ENCODE peak calls at places on chromosomes 11 and 22, in five cellular contexts. One of them, this sample, is unnamed.

GRCh38 chr11:77636738-77637344 is 753 bp downstream of the CLNS1A start:
- DNase-seq in esophagus muscularis mucosa: no peak
- DNase-seq in Panc1: no peak
- DNase-seq in tibial artery: no peak
- DNase-seq in IMR-90: no peak
- DNase-seq in this sample: no peak

GRCh38 chr11:117107701-117108590 is 9.7 kb upstream of the SIK3 start:
- DNase-seq in esophagus muscularis mucosa: no peak
- DNase-seq in tibial artery: no peak
- DNase-seq in IMR-90: peak; percentile 68
- DNase-seq in Panc1: no peak
- DNase-seq in this sample: no peak

GRCh38 chr11:69463181-69463891 is 18.1 kb upstream of the LINC01488 start:
- DNase-seq in Panc1: no peak
- DNase-seq in esophagus muscularis mucosa: no peak
- DNase-seq in IMR-90: peak; percentile 80
- DNase-seq in tibial artery: no peak
- DNase-seq in this sample: no peak

GRCh38 chr11:292211-293121 is 3.5 kb downstream of the PGGHG start:
- DNase-seq in IMR-90: no peak
- DNase-seq in tibial artery: peak; percentile 63
- DNase-seq in esophagus muscularis mucosa: no peak
- DNase-seq in Panc1: no peak
- DNase-seq in this sample: no peak

GRCh38 chr11:100918551-100919500 is 210.8 kb downstream of the PGR start:
- DNase-seq in Panc1: no peak
- DNase-seq in IMR-90: peak; percentile 43
- DNase-seq in esophagus muscularis mucosa: no peak
- DNase-seq in tibial artery: no peak
- DNase-seq in this sample: peak; percentile 45

GRCh38 chr22:27004434-27004833 is 347.0 kb downstream of the MIAT start:
- DNase-seq in IMR-90: no peak
- DNase-seq in esophagus muscularis mucosa: no peak
- DNase-seq in tibial artery: no peak
- DNase-seq in Panc1: no peak
- DNase-seq in this sample: no peak

GRCh38 chr11:119175493-119176077 is 7.1 kb downstream of the NLRX1 start:
- DNase-seq in Panc1: no peak
- DNase-seq in esophagus muscularis mucosa: no peak
- DNase-seq in IMR-90: peak; percentile 58
- DNase-seq in tibial artery: no peak
- DNase-seq in this sample: peak; percentile 33

GRCh38 chr22:27881404-27881803 is 37.7 kb downstream of the PITPNB start:
- DNase-seq in Panc1: no peak
- DNase-seq in esophagus muscularis mucosa: no peak
- DNase-seq in IMR-90: peak; percentile 62
- DNase-seq in tibial artery: peak; percentile 78
- DNase-seq in this sample: no peak

GRCh38 chr11:75339685-75340409 is 11.6 kb downstream of the ARRB1 start:
- DNase-seq in esophagus muscularis mucosa: no peak
- DNase-seq in tibial artery: no peak
- DNase-seq in Panc1: no peak
- DNase-seq in IMR-90: no peak
- DNase-seq in this sample: no peak

GRCh38 chr11:69049490-69049867 is 747 bp downstream of the TPCN2 start:
- DNase-seq in esophagus muscularis mucosa: no peak
- DNase-seq in tibial artery: no peak
- DNase-seq in IMR-90: no peak
- DNase-seq in Panc1: no peak
- DNase-seq in this sample: no peak

GRCh38 chr11:86191874-86192273 is 52.7 kb upstream of the EED start:
- DNase-seq in tibial artery: no peak
- DNase-seq in IMR-90: no peak
- DNase-seq in esophagus muscularis mucosa: no peak
- DNase-seq in Panc1: no peak
- DNase-seq in this sample: no peak

GRCh38 chr11:3796796-3797328 is 492 bp downstream of the NUP98 start:
- DNase-seq in IMR-90: no peak
- DNase-seq in tibial artery: no peak
- DNase-seq in Panc1: no peak
- DNase-seq in esophagus muscularis mucosa: no peak
- DNase-seq in this sample: peak; percentile 28

GRCh38 chr22:44085743-44086741 is 61.9 kb downstream of the PARVB start:
- DNase-seq in IMR-90: peak; percentile 53
- DNase-seq in Panc1: peak; percentile 42
- DNase-seq in tibial artery: no peak
- DNase-seq in esophagus muscularis mucosa: peak; percentile 94
- DNase-seq in this sample: peak; percentile 77

GRCh38 chr22:23749747-23750373 is 1.1 kb downstream of the ZNF70 start:
- DNase-seq in IMR-90: no peak
- DNase-seq in esophagus muscularis mucosa: no peak
- DNase-seq in tibial artery: no peak
- DNase-seq in Panc1: no peak
- DNase-seq in this sample: no peak

GRCh38 chr11:294795-295194 is 4.5 kb downstream of the IFITM5 start:
- DNase-seq in Panc1: no peak
- DNase-seq in IMR-90: no peak
- DNase-seq in tibial artery: peak; percentile 66
- DNase-seq in esophagus muscularis mucosa: no peak
- DNase-seq in this sample: no peak

GRCh38 chr22:46906326-46907045 is 144.0 kb downstream of the TBC1D22A start:
- DNase-seq in IMR-90: no peak
- DNase-seq in esophagus muscularis mucosa: no peak
- DNase-seq in tibial artery: no peak
- DNase-seq in Panc1: no peak
- DNase-seq in this sample: no peak

GRCh38 chr11:131615611-131616010 is 245.2 kb downstream of the NTM start:
- DNase-seq in esophagus muscularis mucosa: no peak
- DNase-seq in tibial artery: no peak
- DNase-seq in IMR-90: no peak
- DNase-seq in Panc1: no peak
- DNase-seq in this sample: no peak

GRCh38 chr11:59011672-59012071 is 72.4 kb downstream of the GLYATL1 start:
- DNase-seq in tibial artery: no peak
- DNase-seq in esophagus muscularis mucosa: no peak
- DNase-seq in Panc1: no peak
- DNase-seq in IMR-90: no peak
- DNase-seq in this sample: no peak

GRCh38 chr11:121534131-121535093 is 81.6 kb upstream of the SORL1-AS1 start:
- DNase-seq in esophagus muscularis mucosa: no peak
- DNase-seq in tibial artery: no peak
- DNase-seq in Panc1: no peak
- DNase-seq in IMR-90: peak; percentile 24
- DNase-seq in this sample: peak; percentile 68

GRCh38 chr22:21923163-21923561 is 29.5 kb downstream of the PPM1F start:
- DNase-seq in tibial artery: no peak
- DNase-seq in Panc1: no peak
- DNase-seq in IMR-90: no peak
- DNase-seq in esophagus muscularis mucosa: no peak
- DNase-seq in this sample: no peak

GRCh38 chr11:133980665-133981064 is 23.9 kb upstream of the IGSF9B start:
- DNase-seq in tibial artery: no peak
- DNase-seq in Panc1: no peak
- DNase-seq in IMR-90: no peak
- DNase-seq in esophagus muscularis mucosa: no peak
- DNase-seq in this sample: no peak

GRCh38 chr11:19164230-19164855 is 37.4 kb downstream of the CSRP3 start:
- DNase-seq in esophagus muscularis mucosa: no peak
- DNase-seq in Panc1: no peak
- DNase-seq in tibial artery: no peak
- DNase-seq in IMR-90: no peak
- DNase-seq in this sample: no peak

GRCh38 chr22:17192186-17192585 is 27.0 kb downstream of the ADA2 start:
- DNase-seq in Panc1: no peak
- DNase-seq in tibial artery: no peak
- DNase-seq in IMR-90: no peak
- DNase-seq in esophagus muscularis mucosa: no peak
- DNase-seq in this sample: no peak

GRCh38 chr11:24636291-24636629 is 139.4 kb downstream of the LUZP2 start:
- DNase-seq in Panc1: no peak
- DNase-seq in esophagus muscularis mucosa: no peak
- DNase-seq in IMR-90: no peak
- DNase-seq in tibial artery: no peak
- DNase-seq in this sample: no peak

GRCh38 chr11:15829312-15829711 is 527.0 kb downstream of the SOX6 start:
- DNase-seq in Panc1: no peak
- DNase-seq in tibial artery: no peak
- DNase-seq in IMR-90: no peak
- DNase-seq in esophagus muscularis mucosa: peak; percentile 17
- DNase-seq in this sample: no peak

GRCh38 chr11:100469835-100470234 is 217.3 kb upstream of the ARHGAP42 start:
- DNase-seq in IMR-90: no peak
- DNase-seq in tibial artery: no peak
- DNase-seq in esophagus muscularis mucosa: no peak
- DNase-seq in Panc1: no peak
- DNase-seq in this sample: no peak

GRCh38 chr22:32665676-32666075 is 135.8 kb upstream of the TIMP3 start:
- DNase-seq in tibial artery: no peak
- DNase-seq in esophagus muscularis mucosa: no peak
- DNase-seq in Panc1: no peak
- DNase-seq in IMR-90: peak; percentile 55
- DNase-seq in this sample: peak; percentile 93

GRCh38 chr11:45339754-45340519 is 53.8 kb upstream of the SYT13 start:
- DNase-seq in IMR-90: peak; percentile 68
- DNase-seq in tibial artery: peak; percentile 95
- DNase-seq in Panc1: peak; percentile 50
- DNase-seq in esophagus muscularis mucosa: peak; percentile 97
- DNase-seq in this sample: peak; percentile 79

GRCh38 chr11:71244116-71244815 is 8.1 kb downstream of the SHANK2 start:
- DNase-seq in tibial artery: no peak
- DNase-seq in Panc1: no peak
- DNase-seq in esophagus muscularis mucosa: no peak
- DNase-seq in IMR-90: peak; percentile 36
- DNase-seq in this sample: no peak

GRCh38 chr11:97746832-97747231 is 1273.9 kb upstream of the CNTN5 start:
- DNase-seq in tibial artery: no peak
- DNase-seq in IMR-90: no peak
- DNase-seq in Panc1: no peak
- DNase-seq in esophagus muscularis mucosa: no peak
- DNase-seq in this sample: no peak

GRCh38 chr11:103091441-103091809 is 535 bp downstream of the DCUN1D5 start:
- DNase-seq in Panc1: no peak
- DNase-seq in tibial artery: no peak
- DNase-seq in IMR-90: peak; percentile 41
- DNase-seq in esophagus muscularis mucosa: no peak
- DNase-seq in this sample: peak; percentile 34

GRCh38 chr11:106276859-106277436 is 199.5 kb downstream of the AASDHPPT start:
- DNase-seq in IMR-90: peak; percentile 4
- DNase-seq in esophagus muscularis mucosa: no peak
- DNase-seq in tibial artery: no peak
- DNase-seq in Panc1: no peak
- DNase-seq in this sample: peak; percentile 24

GRCh38 chr11:73410627-73411026 is 34.4 kb downstream of the RELT start:
- DNase-seq in tibial artery: no peak
- DNase-seq in IMR-90: no peak
- DNase-seq in Panc1: no peak
- DNase-seq in esophagus muscularis mucosa: no peak
- DNase-seq in this sample: no peak

GRCh38 chr22:35230839-35231584 is 26.3 kb upstream of the HMGXB4 start:
- DNase-seq in esophagus muscularis mucosa: no peak
- DNase-seq in IMR-90: no peak
- DNase-seq in Panc1: no peak
- DNase-seq in tibial artery: no peak
- DNase-seq in this sample: no peak
- H3K4me3 ChIP-seq in esophagus muscularis mucosa: no peak overlapping the region
- H3K4me3 ChIP-seq in IMR-90: no peak overlapping the region
- H3K4me3 ChIP-seq in Panc1: peak overlapping the region; percentile 9
- H3K4me3 ChIP-seq in tibial artery: no peak overlapping the region
- H3K4me3 ChIP-seq in this sample: no peak overlapping the region

GRCh38 chr11:65286686-65287085 is 24.9 kb downstream of the POLA2 start:
- DNase-seq in IMR-90: no peak
- DNase-seq in esophagus muscularis mucosa: no peak
- DNase-seq in tibial artery: no peak
- DNase-seq in Panc1: no peak
- DNase-seq in this sample: no peak
- TF ChIP-seq CTCF in IMR-90: no peak
- TF ChIP-seq CTCF in esophagus muscularis mucosa: no peak
- TF ChIP-seq CTCF in tibial artery: no peak
- TF ChIP-seq CTCF in Panc1: no peak
- TF ChIP-seq CTCF in this sample: no peak

GRCh38 chr11:66705587-66706335 is 23.3 kb downstream of the SPTBN2 start:
- DNase-seq in IMR-90: no peak
- DNase-seq in Panc1: no peak
- DNase-seq in esophagus muscularis mucosa: no peak
- DNase-seq in tibial artery: no peak
- DNase-seq in this sample: no peak

GRCh38 chr11:66706989-66707388 is 22.0 kb downstream of the SPTBN2 start:
- DNase-seq in esophagus muscularis mucosa: no peak
- DNase-seq in Panc1: no peak
- DNase-seq in IMR-90: no peak
- DNase-seq in tibial artery: no peak
- DNase-seq in this sample: no peak

GRCh38 chr11:66707486-66707885 is 21.5 kb downstream of the SPTBN2 start:
- DNase-seq in Panc1: no peak
- DNase-seq in esophagus muscularis mucosa: no peak
- DNase-seq in tibial artery: no peak
- DNase-seq in IMR-90: no peak
- DNase-seq in this sample: no peak

GRCh38 chr11:66708701-66709100 is 20.3 kb downstream of the SPTBN2 start:
- DNase-seq in esophagus muscularis mucosa: no peak
- DNase-seq in tibial artery: no peak
- DNase-seq in IMR-90: no peak
- DNase-seq in Panc1: no peak
- DNase-seq in this sample: no peak

GRCh38 chr11:66708026-66708579 is 20.9 kb downstream of the SPTBN2 start:
- DNase-seq in IMR-90: no peak
- DNase-seq in tibial artery: no peak
- DNase-seq in esophagus muscularis mucosa: no peak
- DNase-seq in Panc1: no peak
- DNase-seq in this sample: no peak
- H3K36me3 ChIP-seq in IMR-90: no peaks in the 10 kb centered on the region
- H3K36me3 ChIP-seq in tibial artery: no peaks in the 10 kb centered on the region
- H3K36me3 ChIP-seq in esophagus muscularis mucosa: no peaks in the 10 kb centered on the region
- H3K36me3 ChIP-seq in Panc1: no peaks in the 10 kb centered on the region
- H3K36me3 ChIP-seq in this sample: peaks cover 36% of the 10 kb centered on the region

GRCh38 chr22:48891688-48892380 is 935.8 kb downstream of the BRD1 start:
- DNase-seq in IMR-90: no peak
- DNase-seq in tibial artery: no peak
- DNase-seq in esophagus muscularis mucosa: no peak
- DNase-seq in Panc1: no peak
- DNase-seq in this sample: no peak
- H3K4me3 ChIP-seq in IMR-90: no peak overlapping the region
- H3K4me3 ChIP-seq in tibial artery: no peak overlapping the region
- H3K4me3 ChIP-seq in esophagus muscularis mucosa: no peak overlapping the region
- H3K4me3 ChIP-seq in Panc1: no peak overlapping the region
- H3K4me3 ChIP-seq in this sample: no peak overlapping the region

DNA sequence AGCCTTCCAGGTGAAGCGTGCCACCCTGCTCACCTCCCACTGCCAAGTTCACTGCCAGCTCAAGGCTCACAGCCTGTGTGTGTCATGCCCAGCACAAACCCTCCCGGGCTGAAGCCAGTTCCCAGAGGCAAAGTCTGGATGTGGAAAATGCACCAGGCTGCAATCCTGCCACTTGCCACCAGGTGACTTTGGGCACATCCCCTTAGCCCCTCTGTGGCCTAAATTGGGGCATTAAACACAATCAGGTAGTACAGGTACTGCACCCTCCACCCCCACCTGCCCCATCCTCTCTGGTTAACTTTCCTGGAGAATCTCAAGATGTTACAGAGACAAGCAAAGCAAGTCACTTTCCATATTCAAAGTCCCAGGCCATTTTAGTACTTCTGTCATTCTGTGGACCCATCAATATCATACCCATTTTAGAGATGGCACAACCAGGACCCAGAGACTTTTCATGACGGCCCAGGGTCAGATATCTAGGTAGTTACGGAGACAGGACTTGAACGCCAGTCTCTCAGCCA is 1.8 kb upstream of the RASD2 start:
- DNase-seq in IMR-90: no peak
- DNase-seq in tibial artery: no peak
- DNase-seq in esophagus muscularis mucosa: no peak
- DNase-seq in Panc1: no peak
- DNase-seq in this sample: peak; percentile 25
- TF ChIP-seq CTCF in IMR-90: peak; percentile 44
- TF ChIP-seq CTCF in tibial artery: peak; percentile 43
- TF ChIP-seq CTCF in esophagus muscularis mucosa: peak; percentile 59
- TF ChIP-seq CTCF in Panc1: peak; percentile 77
- TF ChIP-seq CTCF in this sample: peak; percentile 76

This sample was measured in bronchial epithelial cell.